ENCODE peak calls at places on chromosomes 13 and 19, in seven cellular contexts. One of them, this sample, is unnamed.

GRCh38 chr19:2982983-2983350 is 5.6 kb downstream of the TLE6 start:
- DNase-seq in K562: no peak
- DNase-seq in testis: peak; percentile 81
- DNase-seq in A549: no peak
- DNase-seq in Peyer's patch: no peak
- DNase-seq in ovary: peak; percentile 87
- DNase-seq in stomach: peak; percentile 90
- DNase-seq in this sample: peak; percentile 86

GRCh38 chr13:50950808-50951207 is 41.2 kb downstream of the RNASEH2B start:
- DNase-seq in K562: no peak
- DNase-seq in testis: no peak
- DNase-seq in A549: no peak
- DNase-seq in Peyer's patch: no peak
- DNase-seq in ovary: no peak
- DNase-seq in stomach: no peak
- DNase-seq in this sample: no peak

GRCh38 chr13:93413972-93414717 is 187.5 kb downstream of the GPC6 start:
- DNase-seq in K562: no peak
- DNase-seq in testis: no peak
- DNase-seq in A549: no peak
- DNase-seq in Peyer's patch: no peak
- DNase-seq in ovary: no peak
- DNase-seq in stomach: no peak
- DNase-seq in this sample: no peak

GRCh38 chr19:4534836-4535658 is at the start of gene PLIN5:
- DNase-seq in K562: peak; percentile 95
- DNase-seq in testis: peak; percentile 89
- DNase-seq in A549: peak; percentile 65
- DNase-seq in Peyer's patch: peak; percentile 27
- DNase-seq in ovary: peak; percentile 95
- DNase-seq in stomach: peak; percentile 96
- DNase-seq in this sample: peak; percentile 96

GRCh38 chr13:36344886-36345437 is 1.2 kb downstream of the SPART start:
- DNase-seq in K562: peak; percentile 37
- DNase-seq in testis: peak; percentile 46
- DNase-seq in A549: no peak
- DNase-seq in Peyer's patch: no peak
- DNase-seq in ovary: no peak
- DNase-seq in stomach: no peak
- DNase-seq in this sample: no peak

GRCh38 chr13:27924529-27925141 is 4.8 kb downstream of the PDX1 start:
- DNase-seq in K562: no peak
- DNase-seq in testis: no peak
- DNase-seq in A549: no peak
- DNase-seq in Peyer's patch: no peak
- DNase-seq in ovary: no peak
- DNase-seq in stomach: no peak
- DNase-seq in this sample: peak; percentile 64

GRCh38 chr19:50925734-50926133 is 14.5 kb upstream of the KLK4 start:
- DNase-seq in K562: no peak
- DNase-seq in testis: no peak
- DNase-seq in A549: no peak
- DNase-seq in Peyer's patch: no peak
- DNase-seq in ovary: no peak
- DNase-seq in stomach: no peak
- DNase-seq in this sample: no peak

GRCh38 chr13:35198821-35199220 is 256.8 kb downstream of the NBEA start:
- DNase-seq in K562: no peak
- DNase-seq in testis: no peak
- DNase-seq in A549: no peak
- DNase-seq in Peyer's patch: no peak
- DNase-seq in ovary: no peak
- DNase-seq in stomach: no peak
- DNase-seq in this sample: no peak

GRCh38 chr13:44191504-44192171 is 182.0 kb upstream of the SERP2 start:
- DNase-seq in K562: peak; percentile 53
- DNase-seq in testis: peak; percentile 60
- DNase-seq in A549: no peak
- DNase-seq in Peyer's patch: peak; percentile 27
- DNase-seq in ovary: peak; percentile 31
- DNase-seq in stomach: peak; percentile 43
- DNase-seq in this sample: peak; percentile 65

GRCh38 chr13:45615501-45616101 is at the start of gene ERICH6B:
- DNase-seq in K562: peak; percentile 1
- DNase-seq in testis: peak; percentile 91
- DNase-seq in A549: no peak
- DNase-seq in Peyer's patch: no peak
- DNase-seq in ovary: peak; percentile 20
- DNase-seq in stomach: no peak
- DNase-seq in this sample: no peak

GRCh38 chr19:44607049-44607448 is 6.3 kb upstream of the IGSF23 start:
- DNase-seq in K562: no peak
- DNase-seq in testis: no peak
- DNase-seq in A549: no peak
- DNase-seq in Peyer's patch: no peak
- DNase-seq in ovary: no peak
- DNase-seq in stomach: no peak
- DNase-seq in this sample: peak; percentile 24

GRCh38 chr13:44565881-44566280 is 10.2 kb downstream of the TSC22D1 start:
- DNase-seq in K562: no peak
- DNase-seq in testis: no peak
- DNase-seq in A549: no peak
- DNase-seq in Peyer's patch: no peak
- DNase-seq in ovary: no peak
- DNase-seq in stomach: no peak
- DNase-seq in this sample: no peak

GRCh38 chr19:40610396-40611064 is 9.4 kb downstream of the LTBP4 start:
- DNase-seq in K562: no peak
- DNase-seq in testis: peak; percentile 55
- DNase-seq in A549: no peak
- DNase-seq in Peyer's patch: peak; percentile 65
- DNase-seq in ovary: peak; percentile 37
- DNase-seq in stomach: peak; percentile 77
- DNase-seq in this sample: peak; percentile 66

GRCh38 chr13:114226088-114226487 is 8.6 kb upstream of the CDC16 start:
- DNase-seq in K562: no peak
- DNase-seq in testis: no peak
- DNase-seq in A549: no peak
- DNase-seq in Peyer's patch: no peak
- DNase-seq in ovary: no peak
- DNase-seq in stomach: no peak
- DNase-seq in this sample: no peak

GRCh38 chr19:4477034-4477801 is 5.1 kb downstream of the HDGFL2 start:
- DNase-seq in K562: no peak
- DNase-seq in testis: no peak
- DNase-seq in A549: no peak
- DNase-seq in Peyer's patch: no peak
- DNase-seq in ovary: no peak
- DNase-seq in stomach: no peak
- DNase-seq in this sample: no peak

GRCh38 chr19:52170863-52171320 is 529 bp downstream of the ZNF836 start:
- DNase-seq in K562: no peak
- DNase-seq in testis: peak; percentile 24
- DNase-seq in A549: no peak
- DNase-seq in Peyer's patch: no peak
- DNase-seq in ovary: peak; percentile 61
- DNase-seq in stomach: no peak
- DNase-seq in this sample: peak; percentile 74

GRCh38 chr19:10518444-10519361 is 1.5 kb upstream of the S1PR5 start:
- DNase-seq in K562: no peak
- DNase-seq in testis: no peak
- DNase-seq in A549: no peak
- DNase-seq in Peyer's patch: no peak
- DNase-seq in ovary: no peak
- DNase-seq in stomach: no peak
- DNase-seq in this sample: peak; percentile 59

GRCh38 chr19:32566246-32566830 is 14.7 kb upstream of the PDCD5 start:
- DNase-seq in K562: no peak
- DNase-seq in testis: no peak
- DNase-seq in A549: no peak
- DNase-seq in Peyer's patch: no peak
- DNase-seq in ovary: no peak
- DNase-seq in stomach: no peak
- DNase-seq in this sample: no peak
- TF ChIP-seq POLR2A in K562: no peak
- TF ChIP-seq POLR2A in testis: no peak
- TF ChIP-seq POLR2A in A549: no peak
- TF ChIP-seq POLR2A in Peyer's patch: no peak
- TF ChIP-seq POLR2A in ovary: no peak
- TF ChIP-seq POLR2A in stomach: no peak
- TF ChIP-seq POLR2A in this sample: no peak

GRCh38 chr19:12482505-12482886 is 2.1 kb downstream of the ZNF709 start:
- DNase-seq in K562: no peak
- DNase-seq in testis: no peak
- DNase-seq in A549: no peak
- DNase-seq in Peyer's patch: no peak
- DNase-seq in ovary: no peak
- DNase-seq in stomach: no peak
- DNase-seq in this sample: no peak

GRCh38 chr19:12484371-12485322 is at the start of gene ZNF709:
- DNase-seq in K562: peak; percentile 82
- DNase-seq in testis: peak; percentile 96
- DNase-seq in A549: no peak
- DNase-seq in Peyer's patch: peak; percentile 91
- DNase-seq in ovary: peak; percentile 95
- DNase-seq in stomach: peak; percentile 92
- DNase-seq in this sample: peak; percentile 95

GRCh38 chr19:12484011-12484370 is 625 bp downstream of the ZNF709 start:
- DNase-seq in K562: no peak
- DNase-seq in testis: no peak
- DNase-seq in A549: no peak
- DNase-seq in Peyer's patch: no peak
- DNase-seq in ovary: no peak
- DNase-seq in stomach: no peak
- DNase-seq in this sample: no peak

GRCh38 chr19:12478234-12478941 is 6.2 kb downstream of the ZNF709 start:
- DNase-seq in K562: no peak
- DNase-seq in testis: no peak
- DNase-seq in A549: no peak
- DNase-seq in Peyer's patch: no peak
- DNase-seq in ovary: no peak
- DNase-seq in stomach: no peak
- DNase-seq in this sample: no peak

DNA sequence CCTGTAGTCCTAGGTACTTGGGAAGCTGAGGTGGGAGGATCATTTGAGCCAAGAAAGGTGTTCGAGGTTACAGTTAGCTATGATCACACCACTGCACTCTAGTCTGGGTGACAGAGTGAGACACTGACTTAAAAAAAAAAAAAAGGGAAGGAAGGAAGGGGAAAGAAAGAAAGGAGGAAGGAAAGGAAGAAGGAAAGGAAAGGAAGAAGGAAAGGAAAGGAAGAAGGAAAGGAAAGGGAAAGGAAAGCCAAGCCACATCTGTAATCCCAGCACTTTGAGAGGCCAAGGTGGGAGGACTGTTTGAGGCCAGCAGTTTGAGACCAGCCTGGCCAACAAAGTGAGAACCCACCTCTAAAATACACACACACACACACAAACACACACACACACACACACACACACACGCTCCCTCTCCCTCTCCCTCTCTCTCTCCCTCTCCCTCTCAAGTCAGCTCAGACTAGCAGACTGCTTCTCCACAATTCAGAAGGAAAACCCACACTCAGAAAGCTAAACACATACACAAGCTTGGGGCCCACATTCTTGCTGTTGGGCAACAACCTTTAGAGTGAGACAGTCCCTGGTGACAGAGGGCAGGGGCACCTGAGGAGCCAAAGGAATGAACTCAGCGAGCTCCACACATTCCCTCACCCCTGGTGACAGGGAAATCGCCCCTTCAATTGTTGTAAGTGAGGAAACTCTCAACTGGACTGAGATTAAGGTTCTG is 2.7 kb downstream of the ZNF709 start:
- DNase-seq in K562: no peak
- DNase-seq in testis: no peak
- DNase-seq in A549: no peak
- DNase-seq in Peyer's patch: no peak
- DNase-seq in ovary: no peak
- DNase-seq in stomach: no peak
- DNase-seq in this sample: no peak
- H3K4me1 ChIP-seq in K562: peaks cover 11% of the 10 kb centered on the region
- H3K4me1 ChIP-seq in testis: peaks cover 6% of the 10 kb centered on the region
- H3K4me1 ChIP-seq in A549: no peaks in the 10 kb centered on the region
- H3K4me1 ChIP-seq in Peyer's patch: no peaks in the 10 kb centered on the region
- H3K4me1 ChIP-seq in ovary: peaks cover 2% of the 10 kb centered on the region
- H3K4me1 ChIP-seq in stomach: peaks cover 47% of the 10 kb centered on the region
- H3K4me1 ChIP-seq in this sample: peaks cover 27% of the 10 kb centered on the region

GRCh38 chr13:102771298-102772041 is 2.1 kb downstream of the TEX30 start:
- DNase-seq in K562: no peak
- DNase-seq in testis: no peak
- DNase-seq in A549: no peak
- DNase-seq in Peyer's patch: no peak
- DNase-seq in ovary: no peak
- DNase-seq in stomach: no peak
- DNase-seq in this sample: no peak

GRCh38 chr13:102768914-102769313 is 4.7 kb downstream of the TEX30 start:
- DNase-seq in K562: no peak
- DNase-seq in testis: no peak
- DNase-seq in A549: no peak
- DNase-seq in Peyer's patch: no peak
- DNase-seq in ovary: no peak
- DNase-seq in stomach: no peak
- DNase-seq in this sample: no peak

GRCh38 chr13:102769679-102770078 is 3.9 kb downstream of the TEX30 start:
- DNase-seq in K562: no peak
- DNase-seq in testis: no peak
- DNase-seq in A549: no peak
- DNase-seq in Peyer's patch: no peak
- DNase-seq in ovary: no peak
- DNase-seq in stomach: no peak
- DNase-seq in this sample: no peak

GRCh38 chr13:102772042-102772425 is 1.6 kb downstream of the TEX30 start:
- DNase-seq in K562: no peak
- DNase-seq in testis: no peak
- DNase-seq in A549: no peak
- DNase-seq in Peyer's patch: no peak
- DNase-seq in ovary: no peak
- DNase-seq in stomach: no peak
- DNase-seq in this sample: no peak

DNA sequence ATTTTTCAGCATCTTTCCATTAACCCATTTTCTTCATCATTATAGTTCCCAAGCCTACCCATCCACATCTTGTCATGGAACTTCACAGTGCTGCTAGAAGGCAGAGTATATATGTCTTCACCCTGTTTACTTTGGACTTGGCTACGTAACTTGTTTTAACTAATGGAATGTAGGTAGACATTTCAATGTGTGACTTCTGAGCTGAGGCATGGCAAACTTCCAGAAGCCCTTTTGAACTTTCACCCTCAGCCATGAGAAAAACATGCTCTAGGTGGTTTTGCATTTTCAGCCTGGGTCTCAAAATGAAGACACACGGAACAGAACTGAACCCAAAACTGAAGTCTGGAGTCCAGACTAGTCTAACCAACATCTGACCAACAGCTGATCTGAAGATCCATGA is 3.2 kb downstream of the TEX30 start:
- DNase-seq in K562: no peak
- DNase-seq in testis: no peak
- DNase-seq in A549: no peak
- DNase-seq in Peyer's patch: no peak
- DNase-seq in ovary: no peak
- DNase-seq in stomach: no peak
- DNase-seq in this sample: no peak
- TF ChIP-seq POLR2A in K562: no peak
- TF ChIP-seq POLR2A in testis: no peak
- TF ChIP-seq POLR2A in A549: no peak
- TF ChIP-seq POLR2A in Peyer's patch: no peak
- TF ChIP-seq POLR2A in ovary: no peak
- TF ChIP-seq POLR2A in stomach: no peak
- TF ChIP-seq POLR2A in this sample: no peak

GRCh38 chr19:33075519-33075918 is 5.5 kb upstream of the GPATCH1 start:
- DNase-seq in K562: no peak
- DNase-seq in testis: no peak
- DNase-seq in A549: no peak
- DNase-seq in Peyer's patch: no peak
- DNase-seq in ovary: no peak
- DNase-seq in stomach: no peak
- DNase-seq in this sample: no peak
- H3K4me1 ChIP-seq in K562: peaks cover under 1% of the 10 kb centered on the region
- H3K4me1 ChIP-seq in testis: no peaks in the 10 kb centered on the region
- H3K4me1 ChIP-seq in A549: peaks cover 42% of the 10 kb centered on the region
- H3K4me1 ChIP-seq in Peyer's patch: no peaks in the 10 kb centered on the region
- H3K4me1 ChIP-seq in ovary: no peaks in the 10 kb centered on the region
- H3K4me1 ChIP-seq in stomach: peaks cover 12% of the 10 kb centered on the region
- H3K4me1 ChIP-seq in this sample: no peaks in the 10 kb centered on the region